ENCODE peak calls at places on chromosome 5, in ten cellular contexts. One of them, this sample, is unnamed.

GRCh38 chr5:137032929-137033328 is 466.2 kb downstream of the SPOCK1 start:
- DNase-seq in GM23248: no peak
- DNase-seq in neural progenitor cell: no peak
- DNase-seq in PC-3: no peak
- DNase-seq in fibroblast of lung: peak
- DNase-seq in HCT116: no peak
- DNase-seq in mammary epithelial cell: no peak
- DNase-seq in HepG2: no peak
- DNase-seq in A673: no peak
- DNase-seq in endothelial cell of umbilical vein: peak
- DNase-seq in this sample: no peak

GRCh38 chr5:114448496-114448895 is 86.6 kb downstream of the KCNN2 start:
- DNase-seq in GM23248: no peak
- DNase-seq in neural progenitor cell: no peak
- DNase-seq in PC-3: no peak
- DNase-seq in fibroblast of lung: no peak
- DNase-seq in HCT116: no peak
- DNase-seq in mammary epithelial cell: no peak
- DNase-seq in HepG2: no peak
- DNase-seq in A673: no peak
- DNase-seq in endothelial cell of umbilical vein: no peak
- DNase-seq in this sample: no peak

GRCh38 chr5:157942595-157942994 is 83.7 kb upstream of the CLINT1 start:
- DNase-seq in GM23248: no peak
- DNase-seq in neural progenitor cell: no peak
- DNase-seq in PC-3: no peak
- DNase-seq in fibroblast of lung: no peak
- DNase-seq in HCT116: no peak
- DNase-seq in mammary epithelial cell: no peak
- DNase-seq in HepG2: no peak
- DNase-seq in A673: no peak
- DNase-seq in endothelial cell of umbilical vein: no peak
- DNase-seq in this sample: no peak

GRCh38 chr5:159094745-159095144 is 5.0 kb downstream of the EBF1 start:
- DNase-seq in GM23248: peak
- DNase-seq in neural progenitor cell: peak
- DNase-seq in PC-3: peak
- DNase-seq in fibroblast of lung: peak
- DNase-seq in HCT116: peak
- DNase-seq in mammary epithelial cell: no peak
- DNase-seq in HepG2: peak
- DNase-seq in A673: peak
- DNase-seq in endothelial cell of umbilical vein: peak
- DNase-seq in this sample: no peak

GRCh38 chr5:123813937-123814624 is 302.1 kb downstream of the CSNK1G3 start:
- DNase-seq in GM23248: peak
- DNase-seq in neural progenitor cell: no peak
- DNase-seq in PC-3: peak
- DNase-seq in fibroblast of lung: peak
- DNase-seq in HCT116: no peak
- DNase-seq in mammary epithelial cell: peak
- DNase-seq in HepG2: no peak
- DNase-seq in A673: peak
- DNase-seq in endothelial cell of umbilical vein: peak
- DNase-seq in this sample: no peak

GRCh38 chr5:137186759-137187461 is 312.2 kb downstream of the SPOCK1 start:
- DNase-seq in GM23248: peak
- DNase-seq in neural progenitor cell: no peak
- DNase-seq in PC-3: peak
- DNase-seq in fibroblast of lung: peak
- DNase-seq in HCT116: no peak
- DNase-seq in mammary epithelial cell: peak
- DNase-seq in HepG2: no peak
- DNase-seq in A673: no peak
- DNase-seq in endothelial cell of umbilical vein: no peak
- DNase-seq in this sample: no peak

GRCh38 chr5:32908646-32909045 is 197.5 kb downstream of the NPR3 start:
- DNase-seq in GM23248: peak
- DNase-seq in neural progenitor cell: no peak
- DNase-seq in PC-3: no peak
- DNase-seq in fibroblast of lung: peak
- DNase-seq in HCT116: no peak
- DNase-seq in mammary epithelial cell: no peak
- DNase-seq in HepG2: no peak
- DNase-seq in A673: no peak
- DNase-seq in endothelial cell of umbilical vein: no peak
- DNase-seq in this sample: no peak

GRCh38 chr5:69492391-69493234 is at the start of gene OCLN:
- DNase-seq in GM23248: peak
- DNase-seq in neural progenitor cell: peak
- DNase-seq in PC-3: peak
- DNase-seq in fibroblast of lung: peak
- DNase-seq in HCT116: peak
- DNase-seq in mammary epithelial cell: peak
- DNase-seq in HepG2: peak
- DNase-seq in A673: peak
- DNase-seq in endothelial cell of umbilical vein: peak
- DNase-seq in this sample: peak

GRCh38 chr5:19233573-19233972 is 754.4 kb downstream of the CDH18 start:
- DNase-seq in GM23248: no peak
- DNase-seq in neural progenitor cell: no peak
- DNase-seq in PC-3: no peak
- DNase-seq in fibroblast of lung: no peak
- DNase-seq in HCT116: no peak
- DNase-seq in mammary epithelial cell: no peak
- DNase-seq in HepG2: no peak
- DNase-seq in A673: no peak
- DNase-seq in endothelial cell of umbilical vein: no peak
- DNase-seq in this sample: no peak

GRCh38 chr5:155908543-155908942 is 418.4 kb upstream of the SGCD start:
- DNase-seq in GM23248: no peak
- DNase-seq in neural progenitor cell: no peak
- DNase-seq in PC-3: no peak
- DNase-seq in fibroblast of lung: no peak
- DNase-seq in HCT116: no peak
- DNase-seq in mammary epithelial cell: no peak
- DNase-seq in HepG2: no peak
- DNase-seq in A673: no peak
- DNase-seq in endothelial cell of umbilical vein: no peak
- DNase-seq in this sample: no peak

GRCh38 chr5:160685219-160685618 is 166.8 kb downstream of the ATP10B start:
- DNase-seq in GM23248: no peak
- DNase-seq in neural progenitor cell: no peak
- DNase-seq in PC-3: no peak
- DNase-seq in fibroblast of lung: no peak
- DNase-seq in HCT116: no peak
- DNase-seq in mammary epithelial cell: no peak
- DNase-seq in HepG2: no peak
- DNase-seq in A673: no peak
- DNase-seq in endothelial cell of umbilical vein: no peak
- DNase-seq in this sample: no peak

GRCh38 chr5:109705596-109705995 is 15.9 kb downstream of the MAN2A1 start:
- DNase-seq in GM23248: peak
- DNase-seq in neural progenitor cell: peak
- DNase-seq in PC-3: no peak
- DNase-seq in fibroblast of lung: peak
- DNase-seq in HCT116: no peak
- DNase-seq in mammary epithelial cell: no peak
- DNase-seq in HepG2: no peak
- DNase-seq in A673: no peak
- DNase-seq in endothelial cell of umbilical vein: no peak
- DNase-seq in this sample: no peak

GRCh38 chr5:132266031-132266835 is 8.7 kb downstream of the PDLIM4 start:
- DNase-seq in GM23248: no peak
- DNase-seq in neural progenitor cell: no peak
- DNase-seq in PC-3: peak
- DNase-seq in fibroblast of lung: no peak
- DNase-seq in HCT116: no peak
- DNase-seq in mammary epithelial cell: no peak
- DNase-seq in HepG2: no peak
- DNase-seq in A673: no peak
- DNase-seq in endothelial cell of umbilical vein: no peak
- DNase-seq in this sample: peak

GRCh38 chr5:174490717-174491116 is 233.7 kb upstream of the MSX2 start:
- DNase-seq in GM23248: no peak
- DNase-seq in neural progenitor cell: no peak
- DNase-seq in PC-3: no peak
- DNase-seq in fibroblast of lung: no peak
- DNase-seq in HCT116: no peak
- DNase-seq in mammary epithelial cell: no peak
- DNase-seq in HepG2: no peak
- DNase-seq in A673: no peak
- DNase-seq in endothelial cell of umbilical vein: no peak
- DNase-seq in this sample: no peak

GRCh38 chr5:126917918-126918623 is 112.3 kb downstream of the MARCHF3 start:
- DNase-seq in GM23248: peak
- DNase-seq in neural progenitor cell: peak
- DNase-seq in PC-3: peak
- DNase-seq in fibroblast of lung: peak
- DNase-seq in HCT116: no peak
- DNase-seq in mammary epithelial cell: no peak
- DNase-seq in HepG2: no peak
- DNase-seq in A673: no peak
- DNase-seq in endothelial cell of umbilical vein: peak
- DNase-seq in this sample: peak

GRCh38 chr5:132849347-132849746 is 16.9 kb downstream of the GDF9 start:
- DNase-seq in GM23248: no peak
- DNase-seq in neural progenitor cell: no peak
- DNase-seq in PC-3: no peak
- DNase-seq in fibroblast of lung: no peak
- DNase-seq in HCT116: no peak
- DNase-seq in mammary epithelial cell: no peak
- DNase-seq in HepG2: peak
- DNase-seq in A673: no peak
- DNase-seq in endothelial cell of umbilical vein: no peak
- DNase-seq in this sample: no peak

GRCh38 chr5:134246771-134247329 is 21.0 kb upstream of the PPP2CA start:
- DNase-seq in GM23248: peak
- DNase-seq in neural progenitor cell: no peak
- DNase-seq in PC-3: peak
- DNase-seq in fibroblast of lung: peak
- DNase-seq in HCT116: no peak
- DNase-seq in mammary epithelial cell: peak
- DNase-seq in HepG2: peak
- DNase-seq in A673: no peak
- DNase-seq in endothelial cell of umbilical vein: no peak
- DNase-seq in this sample: peak

GRCh38 chr5:104241051-104241450 is 678.5 kb upstream of the NUDT12 start:
- DNase-seq in GM23248: no peak
- DNase-seq in neural progenitor cell: peak
- DNase-seq in PC-3: no peak
- DNase-seq in fibroblast of lung: peak
- DNase-seq in HCT116: no peak
- DNase-seq in mammary epithelial cell: peak
- DNase-seq in HepG2: no peak
- DNase-seq in A673: peak
- DNase-seq in endothelial cell of umbilical vein: no peak
- DNase-seq in this sample: no peak
- H3K4me3 ChIP-seq in GM23248: no peak
- H3K4me3 ChIP-seq in neural progenitor cell: no peak
- H3K4me3 ChIP-seq in PC-3: no peak
- H3K4me3 ChIP-seq in fibroblast of lung: no peak
- H3K4me3 ChIP-seq in HCT116: no peak
- H3K4me3 ChIP-seq in mammary epithelial cell: no peak
- H3K4me3 ChIP-seq in HepG2: no peak
- H3K4me3 ChIP-seq in A673: no peak
- H3K4me3 ChIP-seq in endothelial cell of umbilical vein: no peak
- H3K4me3 ChIP-seq in this sample: no peak

GRCh38 chr5:172683696-172684464 is 42.8 kb downstream of the NEURL1B start:
- DNase-seq in GM23248: no peak
- DNase-seq in neural progenitor cell: peak
- DNase-seq in PC-3: no peak
- DNase-seq in fibroblast of lung: no peak
- DNase-seq in HCT116: no peak
- DNase-seq in mammary epithelial cell: no peak
- DNase-seq in HepG2: no peak
- DNase-seq in A673: no peak
- DNase-seq in endothelial cell of umbilical vein: peak
- DNase-seq in this sample: no peak
- TF ChIP-seq EZH2 in GM23248: no peak
- TF ChIP-seq EZH2 in neural progenitor cell: peak
- TF ChIP-seq EZH2 in PC-3: no peak
- TF ChIP-seq EZH2 in fibroblast of lung: no peak
- TF ChIP-seq EZH2 in HCT116: no peak
- TF ChIP-seq EZH2 in mammary epithelial cell: no peak
- TF ChIP-seq EZH2 in HepG2: no peak
- TF ChIP-seq EZH2 in A673: no peak
- TF ChIP-seq EZH2 in endothelial cell of umbilical vein: peak
- TF ChIP-seq EZH2 in this sample: no peak

GRCh38 chr5:74631088-74631960 is 9.2 kb downstream of the ENC1 start:
- DNase-seq in GM23248: peak
- DNase-seq in neural progenitor cell: peak
- DNase-seq in PC-3: peak
- DNase-seq in fibroblast of lung: peak
- DNase-seq in HCT116: no peak
- DNase-seq in mammary epithelial cell: no peak
- DNase-seq in HepG2: no peak
- DNase-seq in A673: peak
- DNase-seq in endothelial cell of umbilical vein: peak
- DNase-seq in this sample: no peak
- H3K27ac ChIP-seq in GM23248: peak
- H3K27ac ChIP-seq in neural progenitor cell: peak
- H3K27ac ChIP-seq in PC-3: peak
- H3K27ac ChIP-seq in fibroblast of lung: peak
- H3K27ac ChIP-seq in HCT116: peak
- H3K27ac ChIP-seq in mammary epithelial cell: peak
- H3K27ac ChIP-seq in HepG2: peak
- H3K27ac ChIP-seq in A673: peak
- H3K27ac ChIP-seq in endothelial cell of umbilical vein: peak
- H3K27ac ChIP-seq in this sample: peak

GRCh38 chr5:54519083-54519541 is 1.6 kb downstream of the SNX18 start:
- DNase-seq in GM23248: peak
- DNase-seq in neural progenitor cell: no peak
- DNase-seq in PC-3: no peak
- DNase-seq in fibroblast of lung: no peak
- DNase-seq in HCT116: no peak
- DNase-seq in mammary epithelial cell: no peak
- DNase-seq in HepG2: no peak
- DNase-seq in A673: no peak
- DNase-seq in endothelial cell of umbilical vein: no peak
- DNase-seq in this sample: no peak
- H3K4me3 ChIP-seq in GM23248: peak
- H3K4me3 ChIP-seq in neural progenitor cell: peak
- H3K4me3 ChIP-seq in PC-3: peak
- H3K4me3 ChIP-seq in fibroblast of lung: peak
- H3K4me3 ChIP-seq in HCT116: no peak
- H3K4me3 ChIP-seq in mammary epithelial cell: peak
- H3K4me3 ChIP-seq in HepG2: peak
- H3K4me3 ChIP-seq in A673: peak
- H3K4me3 ChIP-seq in endothelial cell of umbilical vein: peak
- H3K4me3 ChIP-seq in this sample: peak

GRCh38 chr5:75054110-75054930 is 2.0 kb upstream of the GCNT4 start:
- DNase-seq in GM23248: peak
- DNase-seq in neural progenitor cell: peak
- DNase-seq in PC-3: no peak
- DNase-seq in fibroblast of lung: peak
- DNase-seq in HCT116: no peak
- DNase-seq in mammary epithelial cell: no peak
- DNase-seq in HepG2: no peak
- DNase-seq in A673: peak
- DNase-seq in endothelial cell of umbilical vein: no peak
- DNase-seq in this sample: no peak
- TF ChIP-seq EZH2 in GM23248: no peak
- TF ChIP-seq EZH2 in neural progenitor cell: no peak
- TF ChIP-seq EZH2 in PC-3: no peak
- TF ChIP-seq EZH2 in fibroblast of lung: no peak
- TF ChIP-seq EZH2 in HCT116: no peak
- TF ChIP-seq EZH2 in mammary epithelial cell: no peak
- TF ChIP-seq EZH2 in HepG2: peak
- TF ChIP-seq EZH2 in A673: no peak
- TF ChIP-seq EZH2 in endothelial cell of umbilical vein: peak
- TF ChIP-seq EZH2 in this sample: no peak